ENCODE peak calls at places on chromosome 9, in five cellular contexts. One of them, this sample, is unnamed.

GRCh38 chr9:70602364-70603019 is 188.0 kb upstream of the KLF9 start:
- DNase-seq in GM12864: peak
- DNase-seq in nephron progenitor cell: peak
- DNase-seq in CD4-positive, CD25-positive, alpha-beta regulatory T cell: peak
- DNase-seq in endodermal cell: peak
- DNase-seq in this sample: peak

GRCh38 chr9:88373018-88373417 is 15.2 kb upstream of the SPIN1 start:
- DNase-seq in GM12864: no peak
- DNase-seq in nephron progenitor cell: no peak
- DNase-seq in CD4-positive, CD25-positive, alpha-beta regulatory T cell: no peak
- DNase-seq in endodermal cell: no peak
- DNase-seq in this sample: no peak

GRCh38 chr9:104078596-104078995 is 15.5 kb upstream of the SMC2 start:
- DNase-seq in GM12864: no peak
- DNase-seq in nephron progenitor cell: no peak
- DNase-seq in CD4-positive, CD25-positive, alpha-beta regulatory T cell: no peak
- DNase-seq in endodermal cell: no peak
- DNase-seq in this sample: no peak

GRCh38 chr9:88551546-88552137 is 16.7 kb downstream of the NXNL2 start:
- DNase-seq in GM12864: no peak
- DNase-seq in nephron progenitor cell: no peak
- DNase-seq in CD4-positive, CD25-positive, alpha-beta regulatory T cell: no peak
- DNase-seq in endodermal cell: peak
- DNase-seq in this sample: no peak

GRCh38 chr9:37218800-37219425 is 98.5 kb downstream of the ZCCHC7 start:
- DNase-seq in GM12864: no peak
- DNase-seq in nephron progenitor cell: no peak
- DNase-seq in CD4-positive, CD25-positive, alpha-beta regulatory T cell: no peak
- DNase-seq in endodermal cell: no peak
- DNase-seq in this sample: no peak

GRCh38 chr9:90607701-90608122 is 34.9 kb downstream of the DIRAS2 start:
- DNase-seq in GM12864: no peak
- DNase-seq in nephron progenitor cell: no peak
- DNase-seq in CD4-positive, CD25-positive, alpha-beta regulatory T cell: no peak
- DNase-seq in endodermal cell: no peak
- DNase-seq in this sample: no peak

GRCh38 chr9:109411069-109411761 is 86.9 kb downstream of the PTPN3 start:
- DNase-seq in GM12864: peak
- DNase-seq in nephron progenitor cell: no peak
- DNase-seq in CD4-positive, CD25-positive, alpha-beta regulatory T cell: no peak
- DNase-seq in endodermal cell: no peak
- DNase-seq in this sample: no peak

GRCh38 chr9:18909140-18910018 is 123.6 kb downstream of the SAXO1 start:
- DNase-seq in GM12864: no peak
- DNase-seq in nephron progenitor cell: no peak
- DNase-seq in CD4-positive, CD25-positive, alpha-beta regulatory T cell: no peak
- DNase-seq in endodermal cell: peak
- DNase-seq in this sample: no peak

GRCh38 chr9:76403352-76403751 is 9.1 kb upstream of the RFK start:
- DNase-seq in GM12864: peak
- DNase-seq in nephron progenitor cell: no peak
- DNase-seq in CD4-positive, CD25-positive, alpha-beta regulatory T cell: peak
- DNase-seq in endodermal cell: no peak
- DNase-seq in this sample: no peak

GRCh38 chr9:124011460-124012301 is at the start of gene LHX2:
- DNase-seq in GM12864: no peak
- DNase-seq in nephron progenitor cell: peak
- DNase-seq in CD4-positive, CD25-positive, alpha-beta regulatory T cell: peak
- DNase-seq in endodermal cell: peak
- DNase-seq in this sample: peak

GRCh38 chr9:70255521-70255920 is 3.3 kb upstream of the SMC5 start:
- DNase-seq in GM12864: no peak
- DNase-seq in nephron progenitor cell: no peak
- DNase-seq in CD4-positive, CD25-positive, alpha-beta regulatory T cell: no peak
- DNase-seq in endodermal cell: no peak
- DNase-seq in this sample: no peak

GRCh38 chr9:22097712-22098111 is 88.6 kb upstream of the CDKN2B start:
- DNase-seq in GM12864: no peak
- DNase-seq in nephron progenitor cell: no peak
- DNase-seq in CD4-positive, CD25-positive, alpha-beta regulatory T cell: peak
- DNase-seq in endodermal cell: no peak
- DNase-seq in this sample: no peak

GRCh38 chr9:72579880-72580570 is 58.6 kb downstream of the TMC1 start:
- DNase-seq in GM12864: no peak
- DNase-seq in nephron progenitor cell: no peak
- DNase-seq in CD4-positive, CD25-positive, alpha-beta regulatory T cell: no peak
- DNase-seq in endodermal cell: no peak
- DNase-seq in this sample: no peak

GRCh38 chr9:111743275-111743674 is 51.5 kb downstream of the SHOC1 start:
- DNase-seq in GM12864: no peak
- DNase-seq in nephron progenitor cell: no peak
- DNase-seq in CD4-positive, CD25-positive, alpha-beta regulatory T cell: no peak
- DNase-seq in endodermal cell: no peak
- DNase-seq in this sample: no peak

GRCh38 chr9:12812710-12813109 is 37.9 kb downstream of the LURAP1L start:
- DNase-seq in GM12864: no peak
- DNase-seq in nephron progenitor cell: no peak
- DNase-seq in CD4-positive, CD25-positive, alpha-beta regulatory T cell: no peak
- DNase-seq in endodermal cell: no peak
- DNase-seq in this sample: no peak

GRCh38 chr9:124880501-124880900 is 18.6 kb downstream of the ARPC5L start:
- DNase-seq in GM12864: no peak
- DNase-seq in nephron progenitor cell: no peak
- DNase-seq in CD4-positive, CD25-positive, alpha-beta regulatory T cell: peak
- DNase-seq in endodermal cell: peak
- DNase-seq in this sample: no peak

GRCh38 chr9:100492952-100493351 is 20.0 kb downstream of the TMEFF1 start:
- DNase-seq in GM12864: no peak
- DNase-seq in nephron progenitor cell: no peak
- DNase-seq in CD4-positive, CD25-positive, alpha-beta regulatory T cell: no peak
- DNase-seq in endodermal cell: no peak
- DNase-seq in this sample: no peak

GRCh38 chr9:98007251-98007928 is 24.2 kb downstream of the ANP32B start:
- DNase-seq in GM12864: no peak
- DNase-seq in nephron progenitor cell: no peak
- DNase-seq in CD4-positive, CD25-positive, alpha-beta regulatory T cell: peak
- DNase-seq in endodermal cell: no peak
- DNase-seq in this sample: no peak

GRCh38 chr9:100355561-100355960 is 2.8 kb upstream of the TEX10 start:
- DNase-seq in GM12864: peak
- DNase-seq in nephron progenitor cell: no peak
- DNase-seq in CD4-positive, CD25-positive, alpha-beta regulatory T cell: peak
- DNase-seq in endodermal cell: no peak
- DNase-seq in this sample: no peak

GRCh38 chr9:88420227-88420626 is 32.0 kb downstream of the SPIN1 start:
- DNase-seq in GM12864: no peak
- DNase-seq in nephron progenitor cell: no peak
- DNase-seq in CD4-positive, CD25-positive, alpha-beta regulatory T cell: no peak
- DNase-seq in endodermal cell: no peak
- DNase-seq in this sample: no peak

GRCh38 chr9:119701651-119702050 is 332.4 kb upstream of the BRINP1 start:
- DNase-seq in GM12864: no peak
- DNase-seq in nephron progenitor cell: no peak
- DNase-seq in CD4-positive, CD25-positive, alpha-beta regulatory T cell: no peak
- DNase-seq in endodermal cell: no peak
- DNase-seq in this sample: no peak

GRCh38 chr9:8821910-8822666 is 1022.5 kb upstream of the DMAC1 start:
- DNase-seq in GM12864: no peak
- DNase-seq in nephron progenitor cell: no peak
- DNase-seq in CD4-positive, CD25-positive, alpha-beta regulatory T cell: peak
- DNase-seq in endodermal cell: no peak
- DNase-seq in this sample: no peak

GRCh38 chr9:129270205-129270604 is 92.1 kb upstream of the IER5L start:
- DNase-seq in GM12864: peak
- DNase-seq in nephron progenitor cell: no peak
- DNase-seq in CD4-positive, CD25-positive, alpha-beta regulatory T cell: peak
- DNase-seq in endodermal cell: no peak
- DNase-seq in this sample: no peak